ENCODE peak calls at places on chromosomes 1 and 21, in six cellular contexts. N is GM23338, C is PC-3, X is neural progenitor cell, H is hepatocyte, A is MM.1S. L is an unnamed sample.

GRCh38 chr1:28835237-28835650 is 23.3 kb downstream of the OPRD1 start:
- DNase-seq in N (no peak), C (no peak), X (no peak), H (no peak), A (no peak), L (no peak)

GRCh38 chr1:89780721-89781120 is 40.1 kb upstream of the LRRC8D start:
- DNase-seq in N (peak), C (peak), X (no peak), H (peak), A (peak), L (peak)

GRCh38 chr1:102732927-102733326 is 375.4 kb downstream of the COL11A1 start:
- DNase-seq in N (no peak), C (no peak), X (no peak), H (no peak), A (no peak), L (peak)

GRCh38 chr1:101389547-101389929 is 152.7 kb downstream of the S1PR1 start:
- DNase-seq in N (no peak), C (no peak), X (no peak), H (no peak), A (no peak), L (no peak)

GRCh38 chr1:85656948-85657347 is 51.3 kb downstream of the ZNHIT6 start:
- DNase-seq in N (no peak), C (peak), X (no peak), H (no peak), A (no peak), L (no peak)

GRCh38 chr1:46549697-46550681 is 1.5 kb downstream of the KNCN start:
- DNase-seq in N (peak), C (peak), X (peak), H (peak), A (no peak), L (peak)

GRCh38 chr1:162248854-162249535 is 127.7 kb downstream of the SPATA46 start:
- DNase-seq in N (peak), C (no peak), X (peak), H (no peak), A (no peak), L (peak)

GRCh38 chr21:42525676-42526378 is 12.2 kb downstream of the SLC37A1 start:
- DNase-seq in N (no peak), C (no peak), X (no peak), H (no peak), A (no peak), L (no peak)

GRCh38 chr1:22111115-22111514 is 31.8 kb downstream of the WNT4 start:
- DNase-seq in N (no peak), C (no peak), X (no peak), H (no peak), A (no peak), L (no peak)

GRCh38 chr1:35085421-35085820 is 6.2 kb downstream of the ZMYM1 start:
- DNase-seq in N (no peak), C (no peak), X (no peak), H (no peak), A (no peak), L (peak)

GRCh38 chr1:226457307-226457712 is 49.4 kb upstream of the PARP1 start:
- DNase-seq in N (peak), C (no peak), X (peak), H (no peak), A (no peak), L (peak)

GRCh38 chr21:41783476-41784150 is 16.8 kb upstream of the RIPK4 start:
- DNase-seq in N (no peak), C (peak), X (no peak), H (peak), A (no peak), L (peak)

GRCh38 chr21:41899431-41900202 is 20.5 kb upstream of the PRDM15 start:
- DNase-seq in N (no peak), C (no peak), X (no peak), H (no peak), A (no peak), L (no peak)

GRCh38 chr1:27149714-27150113 is 5.2 kb downstream of the SLC9A1 start:
- DNase-seq in N (no peak), C (no peak), X (no peak), H (no peak), A (no peak), L (no peak)

GRCh38 chr1:15950302-15950701 is 25.6 kb downstream of the ZBTB17 start:
- DNase-seq in N (no peak), C (no peak), X (no peak), H (no peak), A (no peak), L (no peak)

GRCh38 chr1:28437260-28437923 is 67.9 kb downstream of the PHACTR4 start:
- DNase-seq in N (no peak), C (peak), X (peak), H (peak), A (no peak), L (peak)

GRCh38 chr1:118947003-118947765 is 41.0 kb downstream of the TBX15 start:
- DNase-seq in N (no peak), C (no peak), X (no peak), H (no peak), A (no peak), L (peak)

GRCh38 chr1:236774926-236775325 is 20.2 kb upstream of the MTR start:
- DNase-seq in N (peak), C (peak), X (peak), H (peak), A (no peak), L (peak)

DNA sequence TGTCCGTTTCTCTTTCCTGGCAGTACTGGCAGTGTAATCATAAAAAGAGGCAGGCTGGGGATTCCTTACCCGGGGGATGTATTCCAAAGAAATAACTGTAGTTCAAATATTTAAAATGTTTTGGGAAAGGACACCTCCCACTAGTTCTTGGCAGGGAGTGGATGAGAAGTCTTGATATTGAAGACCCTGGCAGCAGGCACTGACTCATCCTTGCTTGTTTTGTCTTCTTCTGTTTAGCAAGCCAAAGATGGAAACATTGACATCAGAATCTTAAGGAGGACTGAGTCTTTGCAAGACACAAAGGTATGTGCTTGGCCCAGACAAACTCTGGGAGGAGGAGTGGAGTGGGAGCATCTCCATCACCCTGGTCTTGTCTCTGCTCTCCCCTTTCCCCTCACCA is 639 bp downstream of the IL20 start:
- DNase-seq in N (no peak), C (peak), X (no peak), H (no peak), A (no peak), L (peak)
- TF ChIP-seq EZH2phosphoT487 in N (no peak), C (no peak), X (no peak), H (no peak), A (no peak), L (no peak)

GRCh38 chr1:117339866-117340357 is 27.3 kb upstream of the MAN1A2 start:
- DNase-seq in N (peak), C (peak), X (no peak), H (peak), A (peak), L (peak)

GRCh38 chr1:117341123-117341522 is 26.1 kb upstream of the MAN1A2 start:
- DNase-seq in N (no peak), C (no peak), X (peak), H (no peak), A (no peak), L (no peak)

GRCh38 chr1:117335376-117336086 is 31.7 kb upstream of the MAN1A2 start:
- DNase-seq in N (no peak), C (no peak), X (no peak), H (no peak), A (no peak), L (no peak)

DNA sequence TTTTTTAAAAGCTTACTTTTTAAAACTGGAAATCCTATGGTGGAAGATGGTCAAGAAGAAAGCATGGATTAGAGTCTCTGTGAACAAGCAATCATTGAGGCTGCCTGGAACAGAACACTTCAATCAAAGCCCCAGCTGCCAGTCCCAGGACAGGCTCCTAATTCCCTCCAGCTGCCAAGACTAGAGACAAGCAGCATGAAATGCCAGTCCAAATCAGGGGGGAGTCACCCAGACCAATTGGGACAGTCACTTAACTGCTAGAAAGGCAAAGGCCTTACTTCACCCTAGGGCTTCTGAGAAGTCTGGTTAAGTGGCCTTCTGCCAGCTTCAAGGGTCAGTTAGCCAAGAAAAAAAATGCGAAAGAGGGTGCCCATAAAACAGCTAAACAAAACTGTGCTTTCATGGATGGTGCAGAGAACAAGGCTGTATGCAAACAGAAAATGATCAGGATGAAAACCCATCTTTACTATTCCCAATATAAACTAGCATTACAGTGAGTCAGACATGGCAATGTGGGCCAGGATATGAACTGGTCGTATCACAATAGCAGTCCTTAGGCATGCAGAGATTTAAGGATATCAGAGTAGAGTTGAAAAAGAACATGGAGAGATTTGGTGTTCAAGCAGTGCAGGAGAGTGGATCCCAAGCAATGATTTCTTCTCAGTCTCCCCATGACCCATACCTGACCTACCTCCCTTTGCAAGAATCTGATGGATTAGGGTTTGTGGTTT is 31.0 kb upstream of the MAN1A2 start:
- DNase-seq in N (no peak), C (peak), X (peak), H (no peak), A (no peak), L (peak)
- TF ChIP-seq EZH2 in N (no peak), C (no peak), X (no peak), H (no peak), A (no peak), L (no peak)

GRCh38 chr1:40952744-40953315 is 26.7 kb upstream of the CTPS1 start:
- DNase-seq in N (no peak), C (no peak), X (no peak), H (no peak), A (no peak), L (no peak)

GRCh38 chr1:40949563-40949962 is 29.9 kb upstream of the CTPS1 start:
- DNase-seq in N (no peak), C (no peak), X (no peak), H (no peak), A (no peak), L (no peak)

GRCh38 chr1:40945491-40945973 is 34.0 kb upstream of the CTPS1 start:
- DNase-seq in N (no peak), C (no peak), X (no peak), H (no peak), A (no peak), L (peak)

GRCh38 chr1:40951943-40952743 is 27.4 kb upstream of the CTPS1 start:
- DNase-seq in N (peak), C (peak), X (peak), H (peak), A (peak), L (peak)

DNA sequence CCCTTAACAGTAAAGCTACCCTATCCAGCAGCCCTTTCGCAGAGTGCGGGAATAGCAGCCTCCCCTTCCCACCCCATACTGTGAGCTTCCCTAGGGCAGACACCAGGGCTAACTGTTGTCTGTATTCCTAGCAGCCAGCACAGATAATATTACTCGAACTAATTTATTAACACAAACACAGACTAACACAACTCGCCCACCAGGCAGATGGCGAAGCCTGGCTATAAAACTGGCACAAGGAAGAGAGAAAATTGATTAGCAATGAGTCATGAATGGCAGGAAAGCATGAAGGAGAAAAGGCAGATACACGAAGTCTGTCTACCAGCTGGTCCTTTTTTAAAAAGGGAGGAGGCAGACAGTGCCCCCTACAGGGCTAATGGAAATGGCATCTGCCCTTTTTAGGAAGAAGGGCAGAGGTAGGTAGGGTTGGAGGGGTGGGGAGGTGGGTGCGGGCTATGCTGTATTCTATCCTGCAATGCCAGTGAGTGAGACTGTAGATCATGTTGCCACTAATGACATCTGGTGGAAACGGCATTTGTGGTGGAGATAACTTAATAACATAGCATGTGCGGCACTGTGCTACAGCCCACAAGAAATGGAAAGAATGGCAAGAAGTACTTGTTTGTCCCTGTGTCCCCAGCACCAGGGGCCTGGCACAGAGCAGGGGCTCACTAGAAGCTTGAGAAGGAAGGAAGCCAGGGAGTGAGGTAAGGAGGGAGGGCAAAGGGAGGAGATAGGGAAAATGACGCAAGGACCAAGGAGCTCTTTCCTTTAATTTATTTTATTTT is 30.6 kb upstream of the CTPS1 start:
- DNase-seq in N (peak), C (peak), X (peak), H (peak), A (peak), L (peak)
- TF ChIP-seq EZH2phosphoT487 in N (no peak), C (no peak), X (no peak), H (no peak), A (no peak), L (no peak)

DNA sequence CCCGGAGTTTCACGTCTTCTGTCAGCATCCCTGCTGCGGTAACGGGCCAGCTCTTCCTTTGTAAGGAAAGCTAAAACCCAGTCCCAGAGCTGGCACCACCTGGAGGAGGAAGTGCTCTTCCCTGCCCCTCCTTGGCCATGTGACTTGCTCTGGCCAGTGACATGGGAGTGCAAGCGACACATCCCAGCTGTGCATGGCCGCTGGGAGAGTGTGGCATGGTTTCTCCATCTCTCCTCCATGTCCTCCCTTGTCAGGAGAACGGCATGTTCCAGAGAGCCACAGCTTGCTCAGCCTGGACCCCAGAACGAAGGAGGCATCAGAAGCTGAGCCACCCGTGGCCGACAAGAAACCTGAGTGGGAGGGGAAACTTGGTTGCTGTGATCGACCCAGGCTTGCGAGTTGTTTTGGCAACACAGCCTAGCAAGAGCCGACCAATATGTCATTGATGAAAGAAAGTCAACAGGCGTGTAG is 2.7 kb upstream of the PRXL2B start:
- DNase-seq in N (peak), C (no peak), X (peak), H (peak), A (no peak), L (no peak)
- TF ChIP-seq EZH2 in N (no peak), C (no peak), X (no peak), H (no peak), A (no peak), L (no peak)

GRCh38 chr1:32334864-32335618 is 992 bp downstream of the MARCKSL1 start:
- DNase-seq in N (peak), C (peak), X (peak), H (peak), A (peak), L (peak)
- TF ChIP-seq EZH2phosphoT487 in N (no peak), C (no peak), X (no peak), H (no peak), A (no peak), L (no peak)

DNA sequence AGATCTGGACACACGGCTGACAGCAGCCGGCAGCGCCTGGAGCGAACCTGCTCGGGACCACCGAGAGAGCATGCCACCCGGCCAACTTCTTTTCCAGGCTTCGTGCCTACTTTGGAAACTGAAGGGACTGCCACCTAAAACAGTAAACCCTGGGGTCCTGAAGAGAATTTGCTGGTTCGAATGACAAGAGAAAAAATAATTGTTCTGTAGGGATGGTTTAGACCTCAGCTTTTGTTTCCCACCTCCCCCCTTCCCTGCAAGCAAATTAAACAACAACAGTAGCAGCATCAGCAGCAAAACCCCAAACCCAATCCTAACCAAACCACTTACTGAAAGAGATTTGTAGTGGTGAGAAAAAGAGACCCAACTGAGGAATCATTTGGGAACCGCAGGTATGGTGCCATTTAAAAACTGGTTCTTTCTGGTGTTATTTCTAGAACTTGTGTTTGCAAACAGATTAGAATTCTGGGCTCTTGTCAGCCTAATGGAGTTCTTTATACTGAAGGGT is 105.6 kb downstream of the LEPR start:
- DNase-seq in N (peak), C (no peak), X (no peak), H (no peak), A (no peak), L (no peak)
- TF ChIP-seq EZH2 in N (no peak), C (peak), X (no peak), H (peak), A (no peak), L (no peak)

DNA sequence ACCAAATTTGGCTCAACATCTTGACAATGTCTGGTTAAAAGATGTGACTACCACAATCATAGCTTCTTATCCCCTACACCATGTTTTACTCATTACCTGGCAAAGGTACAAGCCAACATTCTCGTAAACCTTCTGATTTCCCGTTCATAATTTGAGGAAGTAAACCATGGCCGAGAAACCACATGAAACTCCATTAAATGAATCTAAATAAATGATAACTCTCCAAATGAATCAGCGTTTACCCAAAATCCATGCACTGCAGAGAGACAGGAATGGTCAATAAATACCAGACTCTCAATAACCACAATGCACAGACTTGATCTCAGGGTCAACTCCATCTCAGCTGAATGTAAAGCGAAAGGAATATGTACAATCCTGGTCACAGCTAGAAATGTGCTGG is 125.2 kb downstream of the TYW3 start:
- DNase-seq in N (no peak), C (peak), X (no peak), H (no peak), A (no peak), L (no peak)
- TF ChIP-seq EZH2phosphoT487 in N (no peak), C (no peak), X (no peak), H (no peak), A (no peak), L (no peak)